ENCODE peak calls at places on chromosomes 16 and 17, in six cellular contexts. R is fibroblast of lung, V is GM23248, S is endodermal cell, P is IMR-90, E is endothelial cell of umbilical vein. F is an unnamed sample.

GRCh38 chr17:66733759-66734158 is 101.2 kb upstream of the CACNG5 start:
- DNase-seq in R (no peak), V (no peak), S (peak; percentile 32), P (no peak), E (no peak), F (no peak)

GRCh38 chr16:77833906-77834599 is 45.7 kb downstream of the VAT1L start:
- DNase-seq in R (peak; percentile 59), V (peak; percentile 82), S (peak; percentile 84), P (peak; percentile 89), E (peak; percentile 89), F (peak; percentile 68)

GRCh38 chr17:8960325-8961144 is 5.0 kb downstream of the PIK3R5 start:
- DNase-seq in R (no peak), V (no peak), S (peak; percentile 65), P (no peak), E (no peak), F (no peak)

GRCh38 chr17:64063766-64064224 is 43.4 kb upstream of the ICAM2 start:
- DNase-seq in R (peak; percentile 44), V (peak; percentile 24), S (peak; percentile 97), P (peak; percentile 27), E (peak; percentile 73), F (peak; percentile 36)

GRCh38 chr17:19263621-19264010 is 26.4 kb downstream of the EPN2 start:
- DNase-seq in R (peak; percentile 59), V (peak; percentile 81), S (no peak), P (peak; percentile 76), E (peak; percentile 91), F (no peak)

GRCh38 chr16:31451681-31452351 is 7.5 kb upstream of the ARMC5 start:
- DNase-seq in R (peak; percentile 72), V (peak; percentile 89), S (peak; percentile 88), P (peak; percentile 80), E (peak; percentile 56), F (no peak)

GRCh38 chr16:11405331-11406176 is 60.3 kb downstream of the RMI2 start:
- DNase-seq in R (peak; percentile 13), V (peak; percentile 39), S (peak; percentile 94), P (peak; percentile 8), E (peak; percentile 29), F (no peak)

GRCh38 chr17:29572691-29573557 is 4.4 kb downstream of the TP53I13 start:
- DNase-seq in R (peak; percentile 47), V (peak; percentile 85), S (peak; percentile 90), P (peak; percentile 56), E (peak; percentile 53), F (peak; percentile 54)

GRCh38 chr17:49557204-49558024 is 18.3 kb upstream of the NXPH3 start:
- DNase-seq in R (peak; percentile 56), V (peak; percentile 67), S (peak; percentile 87), P (peak; percentile 46), E (peak; percentile 50), F (no peak)

GRCh38 chr16:24999856-25000447 is 15.2 kb downstream of the ARHGAP17 start:
- DNase-seq in R (no peak), V (peak; percentile 31), S (no peak), P (no peak), E (no peak), F (no peak)

GRCh38 chr16:56346131-56346890 is 79.0 kb downstream of the AMFR start:
- DNase-seq in R (no peak), V (no peak), S (no peak), P (no peak), E (no peak), F (no peak)

GRCh38 chr17:28293994-28294393 is 25.0 kb upstream of the TMEM97 start:
- DNase-seq in R (no peak), V (no peak), S (no peak), P (no peak), E (no peak), F (no peak)

GRCh38 chr17:80969030-80969673 is 22.5 kb upstream of the CHMP6 start:
- DNase-seq in R (no peak), V (no peak), S (no peak), P (no peak), E (no peak), F (no peak)

GRCh38 chr17:80486692-80487091 is 10.3 kb upstream of the NPTX1 start:
- DNase-seq in R (no peak), V (no peak), S (peak; percentile 85), P (no peak), E (no peak), F (no peak)

GRCh38 chr16:11636172-11636721 is 32.0 kb upstream of the SNN start:
- DNase-seq in R (no peak), V (no peak), S (peak; percentile 89), P (no peak), E (no peak), F (no peak)

GRCh38 chr16:67447508-67448076 is 16.7 kb downstream of the HSD11B2 start:
- DNase-seq in R (peak; percentile 88), V (peak; percentile 40), S (peak; percentile 79), P (peak; percentile 42), E (peak; percentile 41), F (no peak)

GRCh38 chr16:28089205-28089991 is 25.9 kb upstream of the GSG1L start:
- DNase-seq in R (no peak), V (no peak), S (no peak), P (no peak), E (no peak), F (no peak)

GRCh38 chr16:75620326-75621169 is 2.5 kb downstream of the ADAT1 start:
- DNase-seq in R (no peak), V (no peak), S (no peak), P (no peak), E (no peak), F (no peak)

GRCh38 chr16:8869212-8869987 is 594 bp upstream of the CARHSP1 start:
- DNase-seq in R (no peak), V (no peak), S (peak; percentile 82), P (no peak), E (no peak), F (no peak)

GRCh38 chr16:23428351-23428750 is 24.6 kb downstream of the COG7 start:
- DNase-seq in R (no peak), V (no peak), S (no peak), P (no peak), E (no peak), F (no peak)

GRCh38 chr16:23423496-23424049 is 29.4 kb downstream of the COG7 start:
- DNase-seq in R (peak; percentile 99), V (peak; percentile 88), S (peak; percentile 48), P (peak; percentile 99), E (peak; percentile 100), F (no peak)

GRCh38 chr16:23420011-23420410 is 33.0 kb downstream of the COG7 start:
- DNase-seq in R (no peak), V (no peak), S (no peak), P (peak; percentile 47), E (no peak), F (no peak)

GRCh38 chr16:23424292-23424958 is 28.6 kb downstream of the COG7 start:
- DNase-seq in R (peak; percentile 23), V (no peak), S (no peak), P (peak; percentile 33), E (peak; percentile 31), F (no peak)
- H3K9ac ChIP-seq in R (no peak overlapping the region), V (no peak overlapping the region), S (no peak overlapping the region), P (no peak overlapping the region), E (peak overlapping the region; percentile 26), F (no peak overlapping the region)

DNA sequence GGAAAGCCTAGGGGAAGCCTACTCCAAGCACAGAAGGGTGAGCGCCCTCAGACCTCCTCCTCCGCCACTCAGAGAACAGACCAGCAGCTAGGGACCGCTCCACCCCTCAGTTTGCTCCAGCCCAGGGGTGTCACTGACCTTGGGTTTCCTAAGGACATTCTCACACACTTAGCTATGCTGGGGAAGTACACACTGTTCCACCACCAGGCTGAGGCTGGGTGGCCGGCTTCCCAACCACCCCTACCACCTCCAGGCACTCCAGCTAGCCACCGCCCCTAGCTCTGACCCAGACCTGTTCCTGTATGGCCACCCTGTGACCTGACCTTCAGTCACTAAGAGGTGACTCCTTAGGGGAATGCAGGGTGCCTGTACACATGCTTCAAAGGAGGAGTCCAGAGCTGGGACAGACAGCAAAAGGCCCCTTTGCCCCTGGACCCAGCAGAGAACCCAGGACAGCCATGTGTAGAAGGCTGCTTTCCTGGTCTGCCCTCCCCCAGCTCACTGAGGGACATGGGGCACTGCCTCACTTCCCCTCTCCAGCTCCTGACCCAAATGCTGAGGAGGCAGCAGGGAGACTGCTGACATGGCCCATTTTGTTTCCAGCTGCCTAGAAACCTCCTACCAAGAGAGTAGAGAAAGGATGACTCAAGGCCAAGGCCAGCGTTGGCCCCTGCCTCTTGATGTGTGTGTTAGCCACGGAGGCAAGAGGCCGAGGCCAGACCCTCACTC is 6.7 kb downstream of the HSPB9 start:
- DNase-seq in R (no peak), V (no peak), S (no peak), P (no peak), E (no peak), F (no peak)
- H3K27ac ChIP-seq in R (no peak overlapping the region), V (no peak overlapping the region), S (no peak overlapping the region), P (no peak overlapping the region), E (no peak overlapping the region), F (no peak overlapping the region)

GRCh38 chr16:53434436-53435065 is at the start of gene RBL2:
- DNase-seq in R (peak; percentile 38), V (peak; percentile 92), S (peak; percentile 93), P (peak; percentile 25), E (peak; percentile 85), F (peak; percentile 75)

GRCh38 chr16:53430363-53430762 is 3.9 kb upstream of the RBL2 start:
- DNase-seq in R (no peak), V (no peak), S (no peak), P (no peak), E (no peak), F (no peak)

GRCh38 chr16:53435066-53435688 is 906 bp downstream of the RBL2 start:
- DNase-seq in R (peak; percentile 92), V (peak; percentile 94), S (peak; percentile 83), P (peak; percentile 89), E (peak; percentile 93), F (peak; percentile 43)

GRCh38 chr16:53433509-53433908 is 762 bp upstream of the RBL2 start:
- DNase-seq in R (no peak), V (no peak), S (no peak), P (no peak), E (no peak), F (no peak)

DNA sequence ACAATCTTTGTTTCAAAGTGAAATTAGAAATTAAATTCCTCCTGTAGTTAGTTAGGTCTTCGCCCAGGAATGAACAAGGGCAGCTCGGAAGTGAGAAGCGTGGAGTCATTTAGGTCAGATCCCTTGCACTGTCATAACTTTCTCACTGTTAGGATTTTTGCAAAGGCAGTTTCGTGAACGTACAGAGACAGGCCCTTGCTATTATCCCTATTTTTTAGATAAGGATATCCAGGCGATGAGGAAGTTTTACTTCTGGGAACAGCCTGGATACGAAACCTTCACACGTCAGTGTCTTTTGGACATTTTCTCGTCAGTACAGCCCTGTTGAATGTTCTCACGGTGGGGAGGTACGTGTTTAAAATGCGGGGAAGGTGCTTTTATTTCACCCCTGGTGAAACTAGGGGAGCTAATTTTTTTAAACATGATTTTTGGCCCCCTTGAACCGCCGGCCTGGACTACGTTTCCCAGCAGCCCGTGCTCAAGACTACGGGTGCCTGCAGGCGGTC is 288 bp upstream of the RBL2 start:
- DNase-seq in R (peak; percentile 84), V (no peak), S (no peak), P (peak; percentile 75), E (no peak), F (no peak)
- H3K9ac ChIP-seq in R (peak overlapping the region; percentile 89), V (peak overlapping the region; percentile 91), S (peak overlapping the region; percentile 57), P (peak overlapping the region; percentile 70), E (peak overlapping the region; percentile 85), F (no peak overlapping the region)

DNA sequence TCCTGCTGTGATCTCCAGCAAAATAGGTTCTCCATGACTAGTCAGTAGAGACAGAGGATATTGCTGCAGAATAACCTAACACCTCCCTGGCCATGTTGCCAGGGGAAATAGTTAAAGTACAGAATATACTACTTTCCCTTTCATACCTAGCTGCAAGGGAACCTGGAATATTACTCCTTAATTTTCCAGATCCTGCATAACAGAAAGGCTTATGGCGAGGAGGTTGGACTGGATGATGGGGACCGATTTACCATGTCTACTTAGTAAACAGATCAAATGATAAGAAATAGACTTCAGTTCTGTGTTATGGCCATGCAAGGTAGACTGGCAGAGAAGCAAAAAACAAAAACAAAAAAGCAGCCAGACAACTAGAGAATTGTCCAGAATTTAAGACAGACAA is 117.4 kb downstream of the MSI2 start:
- DNase-seq in R (no peak), V (no peak), S (no peak), P (no peak), E (no peak), F (no peak)
- H3K27ac ChIP-seq in R (no peak overlapping the region), V (no peak overlapping the region), S (no peak overlapping the region), P (no peak overlapping the region), E (no peak overlapping the region), F (no peak overlapping the region)